ENCODE peak calls at places on chromosomes 1 and 21, in nine cellular contexts. Z, L, K, S, M, O, D, I and U are unnamed samples.

GRCh38 chr1:16628361-16629111 is 15.2 kb upstream of the NBPF1 start:
- DNase-seq in M (no peak), K (peak; percentile 19), O (no peak), I (no peak), Z (no peak), L (no peak), S (peak; percentile 2), D (peak; percentile 47), U (no peak)

GRCh38 chr1:230794871-230795645 is 47.9 kb downstream of the CAPN9 start:
- DNase-seq in L (no peak), D (no peak), I (no peak), M (no peak), Z (peak; percentile 31), K (no peak), O (no peak), S (no peak), U (no peak)

GRCh38 chr1:36115931-36116330 is 9.1 kb downstream of the COL8A2 start:
- DNase-seq in D (peak; percentile 31), I (no peak), K (no peak), L (no peak), O (no peak), Z (no peak), S (no peak), M (peak; percentile 19), U (no peak)

GRCh38 chr1:7539772-7540175 is 231.3 kb upstream of the VAMP3 start:
- DNase-seq in S (peak; percentile 56), Z (peak; percentile 79), D (no peak), K (peak; percentile 43), L (peak; percentile 74), I (no peak), O (no peak), M (peak; percentile 15), U (peak; percentile 75)

GRCh38 chr1:225767591-225768540 is 9.8 kb upstream of the SRP9 start:
- DNase-seq in K (peak; percentile 40), Z (peak; percentile 28), O (no peak), S (peak; percentile 88), I (peak; percentile 79), M (no peak), L (no peak), D (no peak), U (no peak)

GRCh38 chr21:34807881-34808568 is 139.2 kb downstream of the CLIC6 start:
- DNase-seq in Z (peak; percentile 72), O (peak; percentile 89), K (no peak), D (no peak), L (peak; percentile 70), S (peak; percentile 38), I (no peak), M (peak; percentile 91), U (no peak)

GRCh38 chr1:147773215-147773715 is 12.9 kb upstream of the GJA5 start:
- DNase-seq in M (no peak), D (no peak), S (no peak), K (no peak), I (peak; percentile 25), O (no peak), L (no peak), Z (no peak), U (no peak)

GRCh38 chr21:17461014-17461413 is 51.8 kb upstream of the CXADR start:
- DNase-seq in I (no peak), O (peak; percentile 46), D (no peak), K (no peak), L (peak; percentile 26), Z (peak; percentile 36), M (peak; percentile 84), S (peak; percentile 46), U (no peak)

GRCh38 chr1:201473296-201473695 is 4.3 kb upstream of the PHLDA3 start:
- DNase-seq in I (no peak), L (no peak), S (no peak), M (no peak), O (no peak), D (no peak), Z (no peak), K (no peak), U (no peak)

GRCh38 chr21:33762798-33763572 is 120.7 kb downstream of the ITSN1 start:
- DNase-seq in M (no peak), Z (no peak), D (no peak), L (no peak), S (no peak), K (no peak), O (peak; percentile 18), I (no peak), U (no peak)

GRCh38 chr21:33761104-33762036 is 119.1 kb downstream of the ITSN1 start:
- DNase-seq in M (peak; percentile 95), I (no peak), O (peak; percentile 96), D (no peak), K (no peak), Z (peak; percentile 79), S (peak; percentile 44), L (peak; percentile 90), U (peak; percentile 92)

GRCh38 chr21:33763573-33763881 is 121.2 kb downstream of the ITSN1 start:
- DNase-seq in S (no peak), K (no peak), L (no peak), Z (no peak), I (no peak), M (no peak), D (no peak), O (no peak), U (no peak)

GRCh38 chr21:33755354-33755753 is 113.1 kb downstream of the ITSN1 start:
- DNase-seq in O (no peak), Z (no peak), S (no peak), I (no peak), D (no peak), L (no peak), K (no peak), M (no peak), U (no peak)

GRCh38 chr21:33760641-33761103 is 118.4 kb downstream of the ITSN1 start:
- DNase-seq in K (no peak), M (peak; percentile 66), O (peak; percentile 57), L (no peak), I (no peak), D (no peak), Z (no peak), S (no peak), U (no peak)
- H3K4me3 ChIP-seq in K (no peak overlapping the region), M (no peak overlapping the region), O (no peak overlapping the region), L (no peak overlapping the region), I (no peak overlapping the region), D (no peak overlapping the region), Z (no peak overlapping the region), S (no peak overlapping the region), U (no peak overlapping the region)

DNA sequence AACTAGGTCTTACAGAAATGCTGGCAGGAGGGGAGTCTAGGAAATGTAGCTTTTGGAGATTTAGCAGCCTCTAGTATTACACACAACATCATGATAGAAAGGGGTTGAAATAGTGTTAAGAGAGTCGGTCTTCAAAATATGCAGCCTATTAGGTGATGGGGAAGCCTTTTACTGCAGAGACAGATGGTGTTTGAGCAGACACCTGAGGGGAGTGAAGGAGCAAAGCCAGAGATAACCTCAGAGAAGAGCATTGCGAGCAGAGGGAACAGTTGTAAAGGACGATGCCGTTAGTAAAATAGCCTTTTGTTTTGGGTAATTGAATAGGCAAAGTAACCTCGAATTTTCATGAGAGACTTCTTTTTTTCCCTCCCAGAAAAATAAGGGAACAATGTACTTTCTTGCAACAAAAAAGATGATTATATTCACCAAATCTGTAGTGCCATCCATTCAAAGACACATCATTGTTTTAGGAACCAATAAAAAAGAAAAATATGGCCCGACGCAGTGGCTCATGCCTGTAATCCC is 66.3 kb upstream of the KIF1B start:
- DNase-seq in S (no peak), K (no peak), O (no peak), D (no peak), M (no peak), L (no peak), I (no peak), Z (no peak), U (no peak)
- TF ChIP-seq CTCF in S (no peak), K (no peak), O (no peak), D (no peak), M (no peak), L (no peak), I (no peak), Z (no peak), U (no peak)

GRCh38 chr1:151881479-151881878 is 27.8 kb downstream of the THEM4 start:
- DNase-seq in Z (no peak), D (no peak), K (no peak), I (no peak), M (no peak), O (no peak), S (no peak), L (no peak), U (no peak)
- H3K4me3 ChIP-seq in Z (no peak overlapping the region), D (no peak overlapping the region), K (no peak overlapping the region), I (no peak overlapping the region), M (no peak overlapping the region), O (no peak overlapping the region), S (no peak overlapping the region), L (no peak overlapping the region), U (no peak overlapping the region)

DNA sequence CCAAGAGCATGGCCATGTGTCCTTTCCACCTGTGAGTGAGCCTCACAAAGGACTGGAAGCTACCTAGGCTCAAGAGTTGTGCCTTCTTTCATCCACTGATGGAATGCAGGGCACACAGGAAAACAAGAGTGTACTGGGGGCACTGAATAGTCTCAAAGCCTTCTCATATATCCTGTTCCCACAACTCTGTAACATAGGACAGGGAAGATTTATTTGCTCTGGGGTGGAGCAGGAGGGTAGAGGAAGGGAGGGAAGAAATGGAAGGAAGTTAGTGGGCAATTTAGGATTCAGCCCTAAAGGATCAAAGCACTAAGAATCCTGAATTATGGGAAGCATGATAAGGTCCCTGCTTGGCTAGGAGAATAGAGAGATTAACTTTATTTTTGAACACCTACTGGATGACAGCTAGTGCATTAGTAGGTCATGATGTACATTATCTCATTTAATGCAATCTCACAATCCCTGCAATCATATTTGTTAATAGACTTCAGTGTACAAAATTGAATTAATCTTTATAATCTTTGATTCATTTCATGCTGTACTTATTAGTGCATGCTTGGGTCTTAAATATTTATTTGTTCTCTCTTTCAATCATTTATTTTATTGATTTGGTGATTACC is 27.0 kb upstream of the RGS16 start:
- DNase-seq in O (no peak), K (no peak), M (no peak), D (no peak), Z (no peak), L (no peak), S (no peak), I (no peak), U (no peak)
- TF ChIP-seq CTCF in O (no peak), K (no peak), M (no peak), D (no peak), Z (no peak), L (no peak), S (no peak), I (no peak), U (no peak)

DNA sequence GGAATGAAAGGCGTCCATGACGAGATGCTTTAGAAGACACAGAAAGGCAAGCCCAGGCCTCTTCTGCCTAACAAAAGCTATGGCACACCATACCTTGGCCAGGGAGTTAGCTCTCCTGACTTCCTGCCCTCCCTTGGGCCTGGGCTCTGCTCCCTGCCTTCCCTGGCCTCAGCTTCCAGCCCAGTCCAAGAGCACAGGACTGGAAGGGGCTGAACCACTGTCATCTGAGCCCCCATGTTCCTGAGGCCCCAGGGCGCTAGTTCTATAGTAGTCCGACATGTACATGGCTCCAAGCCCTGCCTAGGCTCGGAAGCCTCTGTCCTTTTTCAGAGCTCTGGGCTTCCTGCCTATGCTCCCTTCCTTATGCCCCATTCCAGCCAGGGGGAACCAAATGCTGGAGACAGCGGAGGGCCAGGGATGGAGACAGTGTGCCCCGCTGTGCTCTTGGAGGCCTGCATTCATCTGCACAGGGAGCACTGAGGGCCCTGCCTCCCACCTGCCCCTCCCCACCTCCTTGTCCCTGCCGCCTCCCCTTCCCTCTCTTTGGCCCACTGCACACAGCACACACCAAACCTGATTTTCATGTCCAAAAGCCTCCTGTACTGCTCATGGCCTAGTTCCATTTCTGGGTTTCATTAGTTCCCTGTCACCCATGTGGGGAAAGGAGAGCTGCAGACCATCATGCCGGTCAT is 240.1 kb downstream of the RHOU start:
- DNase-seq in O (no peak), L (no peak), Z (no peak), D (no peak), I (no peak), M (no peak), K (no peak), S (no peak), U (no peak)
- H3K4me3 ChIP-seq in O (no peak overlapping the region), L (no peak overlapping the region), Z (no peak overlapping the region), D (no peak overlapping the region), I (no peak overlapping the region), M (no peak overlapping the region), K (no peak overlapping the region), S (no peak overlapping the region), U (no peak overlapping the region)